ENCODE peak calls at places on chromosomes 16 and 17, in nine cellular contexts. I is heart left ventricle, X is breast epithelium, A is A549, O is spleen, C is stomach, W is esophagus squamous epithelium, P is uterus, F is body of pancreas. Z is an unnamed sample.

GRCh38 chr17:79993390-79994221 is 42.1 kb downstream of the TBC1D16 start:
- DNase-seq in I (peak; percentile 70), X (peak; percentile 85), A (peak; percentile 85), O (peak; percentile 87), C (peak; percentile 80), W (no peak), P (peak; percentile 89), F (peak; percentile 87), Z (peak; percentile 82)

GRCh38 chr17:32222621-32223020 is 43.0 kb upstream of the RHBDL3 start:
- DNase-seq in I (no peak), X (no peak), A (peak; percentile 24), O (no peak), C (no peak), W (no peak), P (no peak), F (no peak), Z (no peak)

GRCh38 chr17:57051886-57052342 is 33.1 kb upstream of the AKAP1 start:
- DNase-seq in I (no peak), X (no peak), A (no peak), O (no peak), C (no peak), W (no peak), P (no peak), F (no peak), Z (no peak)

GRCh38 chr17:57819273-57819672 is 30.6 kb downstream of the MRPS23 start:
- DNase-seq in I (no peak), X (no peak), A (no peak), O (no peak), C (no peak), W (no peak), P (no peak), F (no peak), Z (peak; percentile 23)

GRCh38 chr17:57461082-57461481 is 204.8 kb downstream of the MSI2 start:
- DNase-seq in I (no peak), X (no peak), A (no peak), O (no peak), C (no peak), W (no peak), P (no peak), F (no peak), Z (no peak)

GRCh38 chr17:27491713-27492190 is 35.5 kb downstream of the KSR1 start:
- DNase-seq in I (no peak), X (no peak), A (no peak), O (no peak), C (no peak), W (no peak), P (no peak), F (peak; percentile 43), Z (peak; percentile 1)

GRCh38 chr17:78716814-78717393 is 65.2 kb downstream of the CYTH1 start:
- DNase-seq in I (peak; percentile 72), X (peak; percentile 69), A (peak; percentile 71), O (peak; percentile 84), C (peak; percentile 87), W (no peak), P (peak; percentile 56), F (peak; percentile 91), Z (peak; percentile 90)

GRCh38 chr17:26731005-26731921 is 562.7 kb upstream of the WSB1 start:
- DNase-seq in I (no peak), X (no peak), A (no peak), O (peak; percentile 61), C (no peak), W (no peak), P (no peak), F (no peak), Z (no peak)

GRCh38 chr16:90042946-90043514 is 23.8 kb upstream of the DBNDD1 start:
- DNase-seq in I (no peak), X (no peak), A (no peak), O (no peak), C (no peak), W (no peak), P (no peak), F (no peak), Z (no peak)

DNA sequence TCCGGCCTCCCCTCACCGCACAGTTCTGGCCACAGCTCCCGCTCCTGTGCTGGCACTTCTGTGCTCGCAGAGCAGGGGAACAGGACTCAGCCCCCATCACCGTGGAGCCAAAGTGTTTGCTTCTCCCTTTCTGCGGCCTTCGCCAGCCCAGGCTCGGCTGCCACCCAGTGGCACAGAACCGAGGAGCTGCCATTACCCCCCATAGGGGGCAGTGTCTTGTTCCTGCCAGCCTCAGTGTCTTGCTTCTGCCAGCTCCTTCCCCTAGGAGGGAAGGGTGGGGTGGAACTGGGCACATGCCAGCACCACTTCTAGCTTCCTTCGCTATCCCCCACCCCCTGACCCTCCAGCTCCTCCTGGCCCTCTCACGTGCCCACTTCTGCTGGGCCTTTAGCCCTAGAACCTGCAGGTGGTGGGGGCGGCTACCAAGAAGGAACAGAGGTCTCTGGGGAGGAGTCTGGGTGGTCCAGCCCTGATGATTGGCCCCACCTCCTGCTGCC is 645 bp upstream of the ELMO3 start:
- DNase-seq in I (no peak), X (no peak), A (peak; percentile 66), O (no peak), C (peak; percentile 68), W (no peak), P (no peak), F (peak; percentile 67), Z (peak; percentile 65)
- H3K27ac ChIP-seq in I (no peak overlapping the region), X (peak overlapping the region; percentile 41), A (no peak overlapping the region), O (peak overlapping the region; percentile 33), C (peak overlapping the region; percentile 62), W (peak overlapping the region; percentile 85), P (no peak overlapping the region), F (peak overlapping the region; percentile 88), Z (peak overlapping the region; percentile 34)

GRCh38 chr16:2428051-2428786 is 1.0 kb upstream of the CCNF start:
- DNase-seq in I (no peak), X (no peak), A (peak; percentile 44), O (peak; percentile 87), C (peak; percentile 40), W (no peak), P (peak; percentile 39), F (peak; percentile 61), Z (peak; percentile 46)

GRCh38 chr16:2432286-2432685 is 3.0 kb downstream of the CCNF start:
- DNase-seq in I (no peak), X (no peak), A (no peak), O (peak; percentile 36), C (no peak), W (no peak), P (no peak), F (no peak), Z (no peak)

GRCh38 chr16:2428787-2429036 is 535 bp upstream of the CCNF start:
- DNase-seq in I (no peak), X (no peak), A (no peak), O (no peak), C (no peak), W (no peak), P (no peak), F (no peak), Z (no peak)

GRCh38 chr16:2429037-2429770 is at the start of gene CCNF:
- DNase-seq in I (peak; percentile 98), X (peak; percentile 96), A (peak; percentile 94), O (peak; percentile 98), C (peak; percentile 98), W (peak; percentile 70), P (peak; percentile 98), F (peak; percentile 98), Z (peak; percentile 97)

DNA sequence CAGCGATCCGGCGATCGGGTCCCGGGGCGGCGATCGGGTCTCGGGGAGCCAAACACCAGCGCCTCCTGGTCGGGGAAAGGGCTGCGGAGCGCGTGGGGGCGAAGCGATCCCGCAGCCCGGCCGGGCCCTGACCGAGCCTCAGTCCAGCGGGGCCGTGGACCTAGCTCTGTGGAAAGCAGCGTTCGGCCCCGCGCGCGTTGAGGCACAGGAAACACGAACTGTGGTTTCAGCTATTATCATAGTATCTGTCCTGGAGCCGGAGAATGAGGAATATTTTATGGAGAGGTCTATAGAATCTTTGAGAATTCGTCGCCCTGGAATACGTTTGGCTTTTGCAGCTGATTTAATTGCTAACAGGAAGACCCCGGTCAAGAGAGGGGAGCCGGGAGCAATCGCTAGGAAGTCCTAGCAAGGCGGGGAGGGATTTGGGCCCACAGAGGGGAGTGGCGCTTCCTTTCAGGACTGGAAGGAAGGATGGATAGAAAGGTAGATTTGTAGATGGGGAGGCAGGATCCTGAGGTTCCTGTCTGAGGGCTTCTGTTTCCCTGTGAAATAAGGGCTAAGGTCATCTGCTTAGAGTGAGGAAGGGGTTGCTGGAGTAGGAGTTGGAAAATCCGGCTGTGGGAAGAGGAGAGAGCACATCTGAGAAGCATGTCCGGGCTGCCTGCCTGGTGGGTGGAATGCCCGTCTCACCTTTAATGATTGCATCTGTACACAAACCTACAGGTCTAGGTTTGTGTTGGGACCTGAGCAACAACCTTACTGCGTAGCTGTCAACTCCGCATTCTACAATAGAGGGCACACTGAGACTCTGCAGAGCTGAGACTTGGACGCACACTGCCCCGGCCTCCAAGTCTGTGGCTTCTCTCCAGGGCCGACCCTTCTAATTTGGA is 770 bp downstream of the CCNF start:
- DNase-seq in I (no peak), X (no peak), A (no peak), O (peak; percentile 70), C (no peak), W (no peak), P (no peak), F (no peak), Z (no peak)
- TF ChIP-seq CTCF in I (no peak), X (no peak), A (no peak), O (no peak), C (no peak), W (no peak), P (no peak), F (peak; percentile 26), Z (no peak)

DNA sequence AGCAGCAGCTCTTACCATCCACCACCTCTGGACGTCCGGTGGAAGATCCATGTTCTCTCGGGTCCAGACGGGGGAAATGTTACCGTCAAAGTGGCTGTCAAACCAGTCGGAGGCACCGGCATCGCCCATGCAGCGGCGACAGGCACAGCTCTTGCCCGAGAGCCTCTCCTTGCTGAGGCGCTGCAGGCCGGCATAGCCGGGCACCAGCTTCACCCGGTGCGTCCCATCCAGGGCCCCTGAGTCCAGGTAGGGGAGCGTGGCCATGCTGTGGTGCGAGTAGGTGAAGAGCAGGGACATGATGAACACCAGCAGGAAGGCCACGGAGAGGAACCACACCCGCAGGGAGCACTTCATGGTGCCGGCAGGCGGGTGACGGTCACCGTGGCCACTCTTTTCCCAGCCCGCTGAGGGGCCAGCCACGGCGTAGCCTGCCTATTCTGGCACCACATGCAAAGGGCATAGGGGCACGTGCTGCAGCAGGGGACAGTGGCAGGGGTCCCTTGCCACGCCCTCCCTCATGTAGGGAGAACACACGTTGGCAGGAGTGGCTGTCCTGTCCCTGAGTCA is 40.6 kb downstream of the ST3GAL2 start:
- DNase-seq in I (no peak), X (no peak), A (no peak), O (no peak), C (no peak), W (no peak), P (no peak), F (no peak), Z (no peak)
- TF ChIP-seq POLR2A in I (no peak), X (no peak), A (no peak), O (no peak), C (no peak), W (no peak), P (no peak), F (no peak), Z (no peak)

DNA sequence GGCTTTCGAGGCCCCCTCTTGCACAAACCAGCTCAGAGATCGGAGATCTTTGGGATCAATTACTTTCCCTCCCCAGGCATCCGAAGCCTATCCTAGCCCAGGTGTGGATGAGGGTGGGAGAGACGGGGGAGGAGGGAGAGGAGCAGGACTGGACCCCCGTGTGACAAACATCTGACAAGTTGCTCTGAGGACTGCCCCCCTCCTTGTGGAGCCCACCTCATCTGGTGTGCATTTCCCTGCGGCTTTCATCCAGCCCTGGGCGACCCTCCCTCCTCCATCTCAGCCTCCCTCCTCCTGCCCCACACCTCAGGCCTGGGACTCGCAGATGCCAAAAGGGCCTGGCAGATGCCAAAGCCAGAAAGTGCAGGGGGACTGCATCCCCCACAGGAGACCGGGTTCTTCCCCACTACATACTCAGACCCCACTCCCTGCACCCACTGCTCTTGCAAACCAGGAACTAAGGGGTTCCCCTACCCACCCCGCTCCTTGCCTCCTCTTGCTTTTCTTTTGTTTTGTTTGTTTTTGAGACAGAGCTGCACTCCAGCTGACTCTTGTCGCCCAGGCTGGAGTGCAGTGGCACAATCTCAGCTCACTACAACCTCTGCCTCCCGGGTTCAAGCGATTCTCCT is 3.3 kb downstream of the HS3ST6 start:
- DNase-seq in I (no peak), X (no peak), A (no peak), O (no peak), C (no peak), W (no peak), P (no peak), F (no peak), Z (no peak)
- H3K27ac ChIP-seq in I (no peak overlapping the region), X (no peak overlapping the region), A (no peak overlapping the region), O (no peak overlapping the region), C (no peak overlapping the region), W (peak overlapping the region; percentile 88), P (no peak overlapping the region), F (no peak overlapping the region), Z (no peak overlapping the region)

Z was measured in thyroid gland.